ENCODE peak calls at places on chromosomes 4 and X, in eight cellular contexts. W is uterus, X is right cardiac atrium, A is Karpas-422, M is brain microvascular endothelial cell, O is HL-60, Z is transverse colon, C is breast epithelium. E is an unnamed sample.

GRCh38 chrX:66074920-66075879 is 35.3 kb upstream of the VSIG4 start:
- DNase-seq in W (no peak), X (peak), A (no peak), M (no peak), O (peak), Z (peak), C (no peak), E (no peak)

GRCh38 chr4:83248486-83248885 is 36.1 kb downstream of the COQ2 start:
- DNase-seq in W (no peak), X (no peak), A (no peak), M (no peak), O (no peak), Z (peak), C (no peak), E (peak)

GRCh38 chr4:6268650-6269399 is 825 bp upstream of the WFS1 start:
- DNase-seq in W (no peak), X (no peak), A (peak), M (no peak), O (no peak), Z (no peak), C (no peak), E (no peak)

GRCh38 chr4:71456841-71457240 is 118.0 kb downstream of the SLC4A4 start:
- DNase-seq in W (no peak), X (no peak), A (no peak), M (peak), O (no peak), Z (no peak), C (no peak), E (peak)

GRCh38 chrX:138745215-138745614 is 33.7 kb upstream of the FGF13 start:
- DNase-seq in W (no peak), X (no peak), A (peak), M (peak), O (peak), Z (no peak), C (no peak), E (no peak)

GRCh38 chr4:123832173-123833026 is 435.8 kb downstream of the SPRY1 start:
- DNase-seq in W (peak), X (peak), A (no peak), M (peak), O (no peak), Z (peak), C (no peak), E (peak)

GRCh38 chrX:55342533-55343501 is 78.1 kb upstream of the PAGE3 start:
- DNase-seq in W (no peak), X (peak), A (peak), M (no peak), O (no peak), Z (peak), C (no peak), E (peak)

GRCh38 chr4:95129708-95130343 is 372.1 kb downstream of the BMPR1B start:
- DNase-seq in W (peak), X (no peak), A (no peak), M (peak), O (peak), Z (no peak), C (no peak), E (peak)

GRCh38 chrX:40279091-40279430 is 181.3 kb upstream of the BCOR start:
- DNase-seq in W (no peak), X (no peak), A (no peak), M (no peak), O (no peak), Z (no peak), C (no peak), E (no peak)

GRCh38 chrX:136694491-136695087 is 46.6 kb downstream of the CD40LG start:
- DNase-seq in W (no peak), X (no peak), A (peak), M (peak), O (no peak), Z (no peak), C (no peak), E (no peak)

GRCh38 chrX:109914114-109914849 is 88.6 kb upstream of the TMEM164 start:
- DNase-seq in W (no peak), X (no peak), A (no peak), M (no peak), O (no peak), Z (no peak), C (no peak), E (no peak)

GRCh38 chr4:26000274-26000950 is 86.4 kb downstream of the SMIM20 start:
- DNase-seq in W (no peak), X (no peak), A (no peak), M (peak), O (no peak), Z (no peak), C (no peak), E (no peak)

GRCh38 chrX:153797415-153798015 is 3.0 kb downstream of the SSR4 start:
- DNase-seq in W (no peak), X (peak), A (no peak), M (no peak), O (no peak), Z (no peak), C (no peak), E (no peak)

GRCh38 chr4:41256740-41257256 is at the start of gene UCHL1:
- DNase-seq in W (peak), X (peak), A (no peak), M (peak), O (no peak), Z (peak), C (no peak), E (no peak)

GRCh38 chrX:127708155-127708554 is 344.0 kb downstream of the ACTRT1 start:
- DNase-seq in W (no peak), X (no peak), A (no peak), M (no peak), O (peak), Z (no peak), C (no peak), E (peak)

GRCh38 chr4:63693321-63693720 is 715.9 kb downstream of the TECRL start:
- DNase-seq in W (no peak), X (no peak), A (no peak), M (no peak), O (no peak), Z (no peak), C (no peak), E (no peak)

GRCh38 chr4:40897557-40898203 is 147.9 kb downstream of the NSUN7 start:
- DNase-seq in W (peak), X (peak), A (peak), M (peak), O (peak), Z (peak), C (peak), E (no peak)

GRCh38 chr4:14783011-14783877 is 219.0 kb upstream of the CPEB2 start:
- DNase-seq in W (no peak), X (no peak), A (no peak), M (peak), O (no peak), Z (no peak), C (no peak), E (peak)

GRCh38 chrX:25017667-25018247 is 2.0 kb upstream of the ARX start:
- DNase-seq in W (no peak), X (no peak), A (no peak), M (no peak), O (no peak), Z (no peak), C (no peak), E (no peak)

GRCh38 chr4:106312997-106313522 is 2.9 kb downstream of the TBCK start:
- DNase-seq in W (no peak), X (no peak), A (no peak), M (no peak), O (no peak), Z (no peak), C (no peak), E (no peak)

GRCh38 chr4:169009281-169010124 is 552 bp downstream of the CBR4 start:
- DNase-seq in W (peak), X (peak), A (peak), M (peak), O (peak), Z (peak), C (peak), E (no peak)

GRCh38 chrX:152901816-152902501 is 4.1 kb downstream of the ZNF185 start:
- DNase-seq in W (no peak), X (no peak), A (no peak), M (no peak), O (no peak), Z (no peak), C (no peak), E (no peak)

GRCh38 chr4:54660591-54660990 is 2.8 kb downstream of the KIT start:
- DNase-seq in W (no peak), X (no peak), A (no peak), M (no peak), O (no peak), Z (no peak), C (no peak), E (no peak)

GRCh38 chr4:2363056-2363719 is 55.3 kb downstream of the ZFYVE28 start:
- DNase-seq in W (no peak), X (no peak), A (no peak), M (no peak), O (peak), Z (no peak), C (peak), E (no peak)

GRCh38 chrX:1239681-1240142 is 27.3 kb upstream of the CRLF2 start:
- DNase-seq in W (peak), X (peak), A (no peak), M (no peak), O (peak), Z (peak), C (no peak), E (no peak)

DNA sequence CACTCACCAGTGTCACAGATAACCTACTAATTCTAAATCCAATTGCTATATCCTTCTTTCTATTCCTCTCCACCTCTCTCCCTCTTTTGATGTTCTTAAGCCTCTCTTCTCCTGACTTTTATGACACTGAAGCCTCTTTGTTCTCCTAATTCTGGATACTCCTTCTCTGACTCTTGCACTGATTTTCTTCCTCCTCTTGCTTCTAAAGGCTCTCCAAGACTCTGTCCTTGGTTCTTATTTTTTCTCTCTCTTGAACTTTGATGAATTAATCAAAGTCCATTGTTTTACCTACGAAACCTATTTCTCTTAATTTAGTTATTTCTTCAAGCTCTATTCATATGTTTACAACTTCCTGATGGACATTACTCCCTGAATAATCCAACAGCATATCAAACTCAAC is 95.7 kb upstream of the TSPAN7 start:
- DNase-seq in W (no peak), X (no peak), A (no peak), M (no peak), O (no peak), Z (no peak), C (no peak), E (no peak)
- H3K27ac ChIP-seq in W (no peak), X (no peak), A (no peak), M (no peak), O (no peak), Z (no peak), C (no peak), E (no peak)

GRCh38 chr4:61212788-61213187 is 12.7 kb downstream of the ADGRL3 start:
- DNase-seq in W (no peak), X (no peak), A (no peak), M (no peak), O (no peak), Z (no peak), C (no peak), E (no peak)
- H3K27ac ChIP-seq in W (no peak), X (no peak), A (no peak), M (no peak), O (no peak), Z (no peak), C (no peak), E (no peak)

DNA sequence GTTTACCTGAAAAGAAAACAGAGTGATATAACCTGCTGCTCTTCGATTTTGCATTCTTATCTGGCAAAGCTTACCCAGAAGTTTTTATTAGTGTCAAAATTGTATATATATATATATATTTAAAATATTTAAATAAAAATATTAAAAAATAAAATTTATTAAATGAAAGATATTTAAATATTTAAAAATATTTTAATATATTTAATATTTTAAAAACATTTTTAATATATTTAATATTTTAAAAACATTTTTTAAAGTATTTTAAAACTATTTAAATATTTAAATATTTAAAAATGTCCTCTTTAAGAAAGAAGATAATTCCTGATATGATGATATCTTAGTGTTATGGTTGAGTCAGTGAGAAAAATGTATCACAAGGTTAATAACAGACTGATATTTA is 317.2 kb downstream of the EPHA5 start:
- DNase-seq in W (no peak), X (no peak), A (no peak), M (no peak), O (no peak), Z (no peak), C (no peak), E (no peak)
- H3K27ac ChIP-seq in W (no peak), X (no peak), A (no peak), M (no peak), O (no peak), Z (no peak), C (no peak), E (no peak)

GRCh38 chr4:1194028-1194900 is 21.9 kb upstream of the SPON2 start:
- DNase-seq in W (peak), X (peak), A (no peak), M (no peak), O (no peak), Z (peak), C (peak), E (no peak)
- H3K27ac ChIP-seq in W (peak), X (peak), A (no peak), M (peak), O (peak), Z (peak), C (peak), E (no peak)